ENCODE peak calls at places on chromosomes 12 and 14, in five cellular contexts. X, J, F, Q and N are unnamed samples.

GRCh38 chr12:49231881-49232650 is 32.8 kb upstream of the TUBA1C start:
- DNase-seq in X (no peak), J (no peak), F (peak; percentile 30), Q (no peak), N (no peak)

GRCh38 chr14:100147181-100147631 is 12.2 kb downstream of the DEGS2 start:
- DNase-seq in X (no peak), J (no peak), F (no peak), Q (no peak), N (no peak)

GRCh38 chr14:62322216-62322615 is 560.0 kb downstream of the SNAPC1 start:
- DNase-seq in X (no peak), J (no peak), F (no peak), Q (no peak), N (no peak)

GRCh38 chr14:99718031-99718810 is 34.1 kb downstream of the CYP46A1 start:
- DNase-seq in X (no peak), J (no peak), F (no peak), Q (no peak), N (peak; percentile 47)

GRCh38 chr12:118022728-118023109 is 6.2 kb downstream of the RFC5 start:
- DNase-seq in X (no peak), J (no peak), F (no peak), Q (no peak), N (no peak)

GRCh38 chr14:86279405-86279804 is 749.5 kb downstream of the FLRT2 start:
- DNase-seq in X (no peak), J (no peak), F (no peak), Q (no peak), N (no peak)

GRCh38 chr14:100424504-100425453 is 101.6 kb downstream of the SLC25A47 start:
- DNase-seq in X (no peak), J (no peak), F (no peak), Q (no peak), N (no peak)

GRCh38 chr14:92737619-92738188 is 10.7 kb downstream of the LGMN start:
- DNase-seq in X (no peak), J (no peak), F (no peak), Q (no peak), N (no peak)

GRCh38 chr14:105091335-105092123 is 26.3 kb upstream of the GPR132 start:
- DNase-seq in X (no peak), J (peak; percentile 84), F (no peak), Q (no peak), N (no peak)

GRCh38 chr14:31286456-31287293 is 79.1 kb upstream of the HECTD1 start:
- DNase-seq in X (no peak), J (no peak), F (peak; percentile 65), Q (no peak), N (peak; percentile 21)

GRCh38 chr12:73984552-73984951 is 553.1 kb upstream of the ATXN7L3B start:
- DNase-seq in X (no peak), J (no peak), F (peak; percentile 1), Q (no peak), N (no peak)

GRCh38 chr14:95432152-95433093 is 84.0 kb downstream of the SYNE3 start:
- DNase-seq in X (peak; percentile 36), J (peak; percentile 41), F (peak; percentile 60), Q (no peak), N (peak; percentile 92)

GRCh38 chr14:76719664-76720063 is 41.6 kb upstream of the VASH1 start:
- DNase-seq in X (no peak), J (no peak), F (no peak), Q (peak; percentile 44), N (no peak)

GRCh38 chr14:80356413-80356812 is 145.1 kb upstream of the DIO2 start:
- DNase-seq in X (no peak), J (no peak), F (peak; percentile 20), Q (no peak), N (peak; percentile 3)

GRCh38 chr12:46371718-46372130 is 849 bp downstream of the SLC38A2 start:
- DNase-seq in X (peak; percentile 48), J (peak; percentile 67), F (peak; percentile 66), Q (peak; percentile 78), N (peak; percentile 70)

GRCh38 chr12:47867496-47867941 is 37.3 kb downstream of the VDR start:
- DNase-seq in X (no peak), J (no peak), F (no peak), Q (peak; percentile 48), N (no peak)

GRCh38 chr14:60653388-60653690 is 4.1 kb upstream of the SIX1 start:
- DNase-seq in X (no peak), J (no peak), F (peak; percentile 31), Q (no peak), N (peak; percentile 74)
- H3K4me3 ChIP-seq in X (peak overlapping the region; percentile 6), J (no peak overlapping the region), F (no peak overlapping the region), Q (peak overlapping the region; percentile 91), N (no peak overlapping the region)

GRCh38 chr14:33904609-33905008 is 46.3 kb downstream of the EGLN3 start:
- DNase-seq in X (no peak), J (no peak), F (no peak), Q (no peak), N (no peak)

GRCh38 chr14:33903369-33903768 is 47.5 kb downstream of the EGLN3 start:
- DNase-seq in X (no peak), J (no peak), F (no peak), Q (no peak), N (no peak)

GRCh38 chr14:33908540-33909223 is 42.2 kb downstream of the EGLN3 start:
- DNase-seq in X (no peak), J (no peak), F (peak; percentile 75), Q (no peak), N (peak; percentile 45)

GRCh38 chr14:33909380-33910084 is 41.3 kb downstream of the EGLN3 start:
- DNase-seq in X (no peak), J (no peak), F (no peak), Q (no peak), N (no peak)

DNA sequence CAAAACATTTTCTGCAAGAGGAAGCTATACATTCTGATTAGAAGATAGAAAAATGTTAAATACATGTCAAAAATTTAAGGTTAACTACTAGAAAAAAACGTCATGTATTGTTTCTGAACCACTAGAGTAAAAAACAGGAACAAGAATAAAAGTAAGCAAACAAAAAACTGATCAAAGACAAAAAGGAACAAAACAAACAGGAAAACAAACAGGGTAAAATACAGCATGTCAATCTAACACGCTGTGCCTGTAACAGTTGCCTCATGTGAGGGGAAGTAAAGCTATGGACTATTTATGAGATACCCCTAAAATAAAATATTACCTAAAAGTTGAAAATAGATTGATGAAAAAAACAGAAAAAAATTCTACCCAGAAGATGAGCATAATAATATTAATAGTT is 43.9 kb downstream of the EGLN3 start:
- DNase-seq in X (no peak), J (no peak), F (no peak), Q (no peak), N (no peak)
- H3K27me3 ChIP-seq in X (no peaks in the 10 kb centered on the region), J (no peaks in the 10 kb centered on the region), F (no peaks in the 10 kb centered on the region), Q (no peaks in the 10 kb centered on the region), N (no peaks in the 10 kb centered on the region)

DNA sequence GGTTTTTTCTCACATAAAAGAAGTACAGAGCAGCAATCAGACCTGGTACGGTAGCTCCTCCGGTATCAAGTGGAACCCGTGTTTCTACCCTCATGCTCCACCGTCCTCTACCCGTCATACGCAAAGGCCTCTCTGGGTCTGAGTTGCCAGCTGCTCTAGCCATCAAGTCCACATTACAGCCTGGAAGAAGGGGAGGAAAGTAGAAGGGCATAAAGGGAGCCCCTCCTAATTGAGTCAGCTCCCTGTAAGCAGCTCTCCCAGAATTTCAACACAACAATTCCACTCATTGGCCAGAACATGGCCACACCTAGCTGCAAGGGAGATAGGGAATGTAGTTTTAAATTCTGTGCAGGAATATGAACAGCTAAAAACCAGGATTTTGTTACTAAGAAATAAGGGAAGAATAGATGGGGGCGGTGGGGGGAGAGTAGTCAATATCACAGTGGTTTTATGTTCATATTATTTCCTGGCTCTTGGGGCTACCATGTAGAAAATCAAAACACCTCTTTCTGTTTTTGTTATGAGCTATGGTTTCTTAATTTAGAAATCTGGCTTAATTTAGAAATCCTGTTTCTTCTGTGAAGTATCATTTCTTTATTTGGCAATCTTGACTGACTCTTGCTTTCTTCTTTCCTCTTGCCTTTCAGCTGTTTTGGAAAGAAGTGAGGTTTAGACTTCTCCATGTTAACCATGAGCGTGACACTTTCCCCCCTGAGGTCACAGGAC is 103.9 kb downstream of the AKAP6 start:
- DNase-seq in X (no peak), J (no peak), F (no peak), Q (no peak), N (no peak)
- H3K4me3 ChIP-seq in X (no peak overlapping the region), J (peak overlapping the region; percentile 38), F (no peak overlapping the region), Q (no peak overlapping the region), N (no peak overlapping the region)

GRCh38 chr12:120709976-120710804 is at the start of gene UNC119B:
- DNase-seq in X (peak; percentile 47), J (peak; percentile 78), F (peak; percentile 74), Q (peak; percentile 72), N (peak; percentile 97)
- H3K27me3 ChIP-seq in X (no peaks in the 10 kb centered on the region), J (no peaks in the 10 kb centered on the region), F (no peaks in the 10 kb centered on the region), Q (no peaks in the 10 kb centered on the region), N (no peaks in the 10 kb centered on the region)